ENCODE peak calls at places on chromosome 20, in seven cellular contexts. C, N, Z, Q, J, V and H are unnamed samples.

GRCh38 chr20:64234291-64234791 is 21.2 kb upstream of the PCMTD2 start:
- DNase-seq in C (no peak), N (no peak), Z (no peak), Q (no peak), J (no peak), V (no peak), H (no peak)

GRCh38 chr20:24780648-24781047 is 168.4 kb upstream of the CST7 start:
- DNase-seq in C (no peak), N (no peak), Z (no peak), Q (no peak), J (no peak), V (no peak), H (no peak)

GRCh38 chr20:38599410-38599882 is 2.2 kb upstream of the ARHGAP40 start:
- DNase-seq in C (no peak), N (no peak), Z (no peak), Q (no peak), J (no peak), V (no peak), H (no peak)

GRCh38 chr20:61997372-61997771 is 68.3 kb downstream of the TAF4 start:
- DNase-seq in C (no peak), N (no peak), Z (no peak), Q (no peak), J (no peak), V (no peak), H (no peak)

GRCh38 chr20:41124451-41125094 is 12.8 kb upstream of the PLCG1 start:
- DNase-seq in C (no peak), N (no peak), Z (no peak), Q (no peak), J (no peak), V (no peak), H (no peak)

GRCh38 chr20:45251884-45252571 is 2.3 kb downstream of the SLPI start:
- DNase-seq in C (no peak), N (no peak), Z (no peak), Q (no peak), J (no peak), V (no peak), H (no peak)

GRCh38 chr20:63438121-63438520 is 34.3 kb downstream of the KCNQ2 start:
- DNase-seq in C (no peak), N (no peak), Z (no peak), Q (no peak), J (no peak), V (no peak), H (no peak)

GRCh38 chr20:44142416-44142815 is 44.6 kb downstream of the JPH2 start:
- DNase-seq in C (no peak), N (no peak), Z (no peak), Q (no peak), J (no peak), V (no peak), H (no peak)

GRCh38 chr20:49568491-49569151 is 684 bp upstream of the PTGIS start:
- DNase-seq in C (no peak), N (no peak), Z (no peak), Q (peak), J (no peak), V (no peak), H (no peak)

GRCh38 chr20:44836596-44837120 is 26.3 kb upstream of the RIMS4 start:
- DNase-seq in C (no peak), N (no peak), Z (no peak), Q (no peak), J (no peak), V (no peak), H (no peak)

GRCh38 chr20:34316191-34316814 is 13.1 kb upstream of the AHCY start:
- DNase-seq in C (no peak), N (no peak), Z (no peak), Q (no peak), J (no peak), V (no peak), H (no peak)